ENCODE peak calls at places on chromosomes 4 and X, in five cellular contexts. S is T-helper 9 cell, U is psoas muscle, L is memory B cell, Q is GM03348. I is an unnamed sample.

GRCh38 chr4:39846705-39847104 is 131.0 kb downstream of the PDS5A start:
- DNase-seq in L (no peak), S (no peak), Q (no peak), U (no peak), I (no peak)

GRCh38 chr4:118983293-118983692 is 94.6 kb downstream of the SYNPO2 start:
- DNase-seq in Q (no peak), U (no peak), S (no peak), L (no peak), I (no peak)

GRCh38 chrX:39734174-39734776 is 363.5 kb downstream of the BCOR start:
- DNase-seq in Q (no peak), U (no peak), L (no peak), S (no peak), I (no peak)

GRCh38 chr4:73244941-73245601 is 13.5 kb downstream of the ANKRD17 start:
- DNase-seq in U (no peak), L (no peak), Q (no peak), S (no peak), I (no peak)

GRCh38 chr4:13980317-13980716 is 352.8 kb upstream of the BOD1L1 start:
- DNase-seq in L (no peak), U (no peak), S (no peak), Q (peak; percentile 82), I (no peak)

GRCh38 chr4:21887481-21887880 is 61.1 kb downstream of the KCNIP4 start:
- DNase-seq in U (no peak), Q (no peak), L (no peak), S (no peak), I (no peak)

GRCh38 chr4:74112399-74113090 is 13.6 kb upstream of the CXCL2 start:
- DNase-seq in L (no peak), U (no peak), S (no peak), Q (no peak), I (no peak)

GRCh38 chrX:106612403-106612789 is 618 bp downstream of the RADX start:
- DNase-seq in L (no peak), S (no peak), U (no peak), Q (no peak), I (no peak)

GRCh38 chr4:182062936-182063335 is 180.3 kb upstream of the TENM3 start:
- DNase-seq in Q (peak; percentile 69), L (no peak), U (no peak), S (no peak), I (no peak)

GRCh38 chr4:103887191-103887590 is 167.4 kb upstream of the TACR3 start:
- DNase-seq in Q (no peak), U (no peak), L (no peak), S (no peak), I (no peak)

GRCh38 chr4:66235876-66236275 is 565.6 kb upstream of the EPHA5 start:
- DNase-seq in U (no peak), L (no peak), S (no peak), Q (no peak), I (no peak)

GRCh38 chr4:24912252-24913098 is at the start of gene CCDC149:
- DNase-seq in S (no peak), U (peak; percentile 68), L (no peak), Q (peak; percentile 93), I (peak; percentile 80)

GRCh38 chr4:42855779-42856178 is 36.7 kb upstream of the GRXCR1 start:
- DNase-seq in Q (no peak), L (no peak), S (no peak), U (no peak), I (no peak)

GRCh38 chrX:72052415-72053090 is 79.2 kb downstream of the RTL5 start:
- DNase-seq in L (no peak), Q (peak; percentile 19), S (no peak), U (no peak), I (no peak)

GRCh38 chr4:88765729-88766128 is 68.1 kb upstream of the NAP1L5 start:
- DNase-seq in Q (peak; percentile 79), U (peak; percentile 67), S (no peak), L (no peak), I (no peak)

GRCh38 chr4:184621518-184621917 is 27.7 kb downstream of the CASP3 start:
- DNase-seq in S (no peak), Q (no peak), L (no peak), U (no peak), I (no peak)

GRCh38 chr4:179762840-179763239 is 2320.6 kb upstream of the AGA start:
- DNase-seq in U (no peak), L (no peak), S (no peak), Q (no peak), I (no peak)

GRCh38 chrX:42751573-42751972 is 26.4 kb downstream of the PPP1R2C start:
- DNase-seq in U (no peak), L (no peak), Q (peak; percentile 37), S (no peak), I (no peak)

GRCh38 chr4:44996276-44996845 is 270.0 kb upstream of the GNPDA2 start:
- DNase-seq in Q (no peak), U (no peak), L (no peak), S (no peak), I (no peak)

GRCh38 chr4:2168469-2169319 is 73.2 kb downstream of the HAUS3 start:
- DNase-seq in L (no peak), Q (no peak), U (no peak), S (no peak), I (no peak)

GRCh38 chrX:154019633-154020499 is at the start of gene IRAK1:
- DNase-seq in L (peak; percentile 47), Q (peak; percentile 89), S (peak; percentile 47), U (peak; percentile 66), I (peak; percentile 92)

GRCh38 chr4:144666539-144667175 is 20.7 kb downstream of the HHIP start:
- DNase-seq in Q (peak; percentile 28), L (no peak), U (no peak), S (no peak), I (no peak)

GRCh38 chr4:100188829-100189228 is 1.4 kb downstream of the DDIT4L start:
- DNase-seq in Q (no peak), L (no peak), S (no peak), U (peak; percentile 41), I (no peak)

GRCh38 chr4:102616661-102617060 is 115.5 kb downstream of the NFKB1 start:
- DNase-seq in Q (no peak), U (no peak), S (no peak), L (no peak), I (no peak)

GRCh38 chrX:119194631-119195030 is 41.5 kb upstream of the PGRMC1 start:
- DNase-seq in Q (peak; percentile 26), S (no peak), L (no peak), U (no peak), I (no peak)

GRCh38 chr4:159047478-159048165 is 55.3 kb upstream of the RAPGEF2 start:
- DNase-seq in S (no peak), L (no peak), Q (no peak), U (no peak), I (no peak)

GRCh38 chr4:26273308-26273980 is 47.4 kb upstream of the RBPJ start:
- DNase-seq in S (no peak), U (peak; percentile 21), L (no peak), Q (no peak), I (no peak)

GRCh38 chr4:143616771-143617170 is 83.7 kb downstream of the FREM3 start:
- DNase-seq in Q (peak; percentile 50), L (no peak), U (no peak), S (no peak), I (no peak)

GRCh38 chrX:66071116-66071515 is 31.2 kb upstream of the VSIG4 start:
- DNase-seq in L (no peak), U (no peak), S (no peak), Q (no peak), I (no peak)

GRCh38 chrX:11293113-11293512 is at the start of gene AMELX:
- DNase-seq in Q (no peak), S (no peak), L (no peak), U (no peak), I (no peak)

GRCh38 chrX:148382983-148383382 is 117.4 kb upstream of the AFF2 start:
- DNase-seq in U (no peak), L (no peak), Q (no peak), S (no peak), I (no peak)

GRCh38 chr4:185232370-185232769 is 23.0 kb downstream of the SNX25 start:
- DNase-seq in Q (no peak), S (no peak), L (no peak), U (no peak), I (no peak)

I was measured in spleen.